ENCODE peak calls at places on chromosomes 13 and 19, in eight cellular contexts. A is fibroblast of lung, V is small intestine, G is GM23338, C is tibial artery, I is esophagus muscularis mucosa, E is H7, X is SK-N-MC. D is an unnamed sample.
A peak's percentile ranks its signal among the peaks of the same experiment; 100 is the strongest.

GRCh38 chr13:27619711-27620376 is 485 bp downstream of the LNX2 start:
- DNase-seq in E (no peak), C (peak; percentile 41), A (peak; percentile 29), I (no peak), X (no peak), G (peak; percentile 43), V (no peak), D (no peak)

GRCh38 chr13:93173656-93174055 is 53.0 kb upstream of the GPC6 start:
- DNase-seq in V (no peak), A (peak; percentile 28), E (no peak), G (no peak), I (no peak), C (no peak), X (no peak), D (no peak)

GRCh38 chr19:5913739-5914357 is at the start of gene CAPS:
- DNase-seq in C (peak; percentile 42), A (peak; percentile 69), I (no peak), E (no peak), X (no peak), V (peak; percentile 17), G (no peak), D (no peak)

GRCh38 chr13:50410921-50411712 is 395.9 kb downstream of the KCNRG start:
- DNase-seq in I (no peak), C (peak; percentile 28), X (no peak), A (peak; percentile 83), V (no peak), E (no peak), G (no peak), D (peak; percentile 40)

GRCh38 chr19:37313335-37313627 is 57.6 kb upstream of the ZNF527 start:
- DNase-seq in E (no peak), C (no peak), G (no peak), I (no peak), X (no peak), A (no peak), V (no peak), D (no peak)

GRCh38 chr19:52217576-52217975 is 27.7 kb downstream of the PPP2R1A start:
- DNase-seq in V (no peak), G (peak; percentile 18), C (no peak), I (no peak), X (no peak), A (no peak), E (peak; percentile 50), D (no peak)

GRCh38 chr13:33322965-33323668 is 37.6 kb upstream of the STARD13 start:
- DNase-seq in X (no peak), V (no peak), E (no peak), A (no peak), C (no peak), I (no peak), G (no peak), D (no peak)

GRCh38 chr13:40764587-40765403 is 6.2 kb downstream of the MRPS31 start:
- DNase-seq in V (peak; percentile 55), A (no peak), E (no peak), I (no peak), X (no peak), C (no peak), G (no peak), D (no peak)

GRCh38 chr13:90867336-90867683 is 480.2 kb upstream of the MIR17HG start:
- DNase-seq in C (peak; percentile 63), G (peak; percentile 91), X (peak; percentile 61), I (no peak), A (peak; percentile 71), V (peak; percentile 78), E (peak; percentile 6), D (peak; percentile 25)

GRCh38 chr13:51478418-51479198 is 25.8 kb upstream of the INTS6 start:
- DNase-seq in C (no peak), I (no peak), A (no peak), E (no peak), V (no peak), X (no peak), G (no peak), D (no peak)

GRCh38 chr19:36182612-36183454 is 30.6 kb upstream of the COX7A1 start:
- DNase-seq in I (no peak), G (peak; percentile 84), E (no peak), V (no peak), A (no peak), X (no peak), C (no peak), D (no peak)

GRCh38 chr13:113976711-113977684 is 3.1 kb upstream of the C13orf46 start:
- DNase-seq in A (peak; percentile 13), E (peak; percentile 62), V (no peak), C (no peak), G (no peak), X (no peak), I (no peak), D (no peak)

GRCh38 chr13:113562085-113562749 is 22.3 kb upstream of the TFDP1 start:
- DNase-seq in I (peak; percentile 92), A (peak; percentile 73), X (peak; percentile 45), V (peak; percentile 55), G (peak; percentile 93), E (peak; percentile 92), C (no peak), D (peak; percentile 41)

GRCh38 chr13:40992678-40993077 is 26.4 kb downstream of the ELF1 start:
- DNase-seq in A (no peak), X (no peak), G (no peak), V (no peak), E (no peak), I (no peak), C (no peak), D (no peak)

GRCh38 chr19:12913011-12913561 is 6.0 kb downstream of the SYCE2 start:
- DNase-seq in G (peak; percentile 79), V (peak; percentile 26), I (peak; percentile 92), E (peak; percentile 86), A (peak; percentile 80), C (peak; percentile 65), X (no peak), D (peak; percentile 47)

GRCh38 chr19:12786149-12786870 is 5.0 kb upstream of the JUNB start:
- DNase-seq in C (peak; percentile 79), I (no peak), E (peak; percentile 61), A (no peak), V (peak; percentile 62), X (no peak), G (no peak), D (no peak)

GRCh38 chr19:52444506-52444905 is 8.8 kb upstream of the ZNF578 start:
- DNase-seq in A (no peak), E (no peak), G (no peak), C (no peak), X (no peak), V (no peak), I (no peak), D (no peak)

DNA sequence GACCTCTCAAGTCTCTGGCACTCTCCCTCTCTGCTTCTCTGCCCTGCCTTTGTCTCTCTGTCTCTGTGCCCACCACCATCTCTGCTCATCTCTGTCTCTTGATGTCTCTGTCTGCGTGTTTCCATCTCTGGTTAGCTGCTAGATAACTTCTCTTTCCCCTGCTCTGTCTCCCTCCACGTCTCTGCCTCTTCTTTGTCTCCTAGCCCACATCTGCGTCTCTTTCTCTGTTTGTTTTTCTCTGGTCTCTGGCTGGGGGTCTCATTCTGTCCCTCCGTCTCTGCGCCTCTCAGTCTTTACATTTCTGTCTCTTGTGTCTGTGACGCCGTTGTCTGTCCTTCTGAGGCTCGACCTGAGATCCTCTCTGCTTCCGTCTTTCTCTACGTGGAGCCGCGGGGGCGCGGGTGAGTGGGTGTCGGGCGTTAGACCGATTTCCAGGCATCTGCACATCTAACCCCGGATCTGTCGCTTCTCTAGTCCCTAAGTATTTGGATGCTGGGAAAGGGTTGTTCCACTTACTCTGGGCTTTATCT is 386 bp downstream of the GIPR start:
- DNase-seq in A (no peak), X (no peak), C (no peak), E (peak; percentile 44), I (no peak), G (no peak), V (no peak), D (no peak)
- H3K4me3 ChIP-seq in A (peak overlapping the region; percentile 19), X (peak overlapping the region; percentile 86), C (no peak overlapping the region), E (peak overlapping the region; percentile 48), I (peak overlapping the region; percentile 38), G (peak overlapping the region; percentile 78), V (peak overlapping the region; percentile 13), D (peak overlapping the region; percentile 45)

GRCh38 chr19:34960940-34961679 is 2.9 kb downstream of the ZNF792 start:
- DNase-seq in I (no peak), A (no peak), G (no peak), E (no peak), C (no peak), V (no peak), X (no peak), D (no peak)

GRCh38 chr19:34962281-34962944 is 1.6 kb downstream of the ZNF792 start:
- DNase-seq in E (no peak), G (no peak), I (no peak), X (no peak), A (no peak), C (no peak), V (peak; percentile 56), D (no peak)

GRCh38 chr19:34960103-34960805 is 3.8 kb downstream of the ZNF792 start:
- DNase-seq in C (no peak), E (no peak), G (no peak), X (no peak), V (no peak), A (no peak), I (no peak), D (no peak)

GRCh38 chr19:34962945-34963530 is 991 bp downstream of the ZNF792 start:
- DNase-seq in A (no peak), E (peak; percentile 37), G (no peak), I (no peak), C (no peak), X (no peak), V (peak; percentile 35), D (no peak)

DNA sequence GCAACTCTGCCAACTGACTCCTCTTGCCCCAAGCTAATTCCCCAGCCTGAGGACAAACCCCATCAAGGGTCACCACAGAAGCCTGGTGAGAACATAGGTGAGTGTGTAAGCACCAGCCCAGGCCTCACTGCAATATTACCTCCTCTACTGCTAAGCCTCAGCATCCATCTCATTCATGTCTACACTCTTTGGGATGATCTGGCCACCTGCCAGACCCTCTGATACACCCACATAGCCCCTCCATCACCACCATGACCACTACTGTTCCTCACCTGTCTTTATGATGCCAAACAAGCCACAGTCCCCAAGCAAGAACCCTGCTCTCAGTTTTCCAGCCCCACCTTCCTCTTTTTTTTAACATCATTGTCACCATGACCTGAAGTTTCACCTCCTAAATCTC is 2.3 kb downstream of the ZNF792 start:
- DNase-seq in A (no peak), V (no peak), C (no peak), I (no peak), X (no peak), E (no peak), G (no peak), D (no peak)
- H3K4me3 ChIP-seq in A (no peak overlapping the region), V (no peak overlapping the region), C (no peak overlapping the region), I (peak overlapping the region; percentile 11), X (peak overlapping the region; percentile 6), E (no peak overlapping the region), G (peak overlapping the region; percentile 97), D (no peak overlapping the region)

DNA sequence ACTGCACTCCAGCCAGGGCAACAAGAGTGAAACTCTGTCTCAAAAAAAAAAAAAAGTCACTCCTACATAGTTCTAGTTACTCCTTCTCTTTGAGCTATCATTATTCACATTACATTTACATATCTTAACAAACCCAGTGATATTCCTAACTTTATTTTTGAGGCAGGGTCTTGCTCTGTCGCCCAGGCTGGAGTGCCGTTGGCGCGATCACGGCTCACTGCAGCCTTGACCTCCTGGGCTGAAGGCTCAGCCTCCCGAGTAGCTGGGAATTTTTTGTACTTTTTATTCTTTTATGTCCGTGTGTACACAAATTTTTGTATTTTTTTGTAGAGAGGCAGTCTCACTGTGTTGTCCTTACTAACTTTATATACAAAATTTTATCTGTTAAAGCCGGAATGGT is 587 bp upstream of the RPS15 start:
- DNase-seq in I (no peak), G (no peak), X (no peak), C (no peak), V (no peak), E (no peak), A (no peak), D (no peak)
- H3K4me3 ChIP-seq in I (peak overlapping the region; percentile 68), G (peak overlapping the region; percentile 97), X (peak overlapping the region; percentile 97), C (peak overlapping the region; percentile 72), V (no peak overlapping the region), E (no peak overlapping the region), A (no peak overlapping the region), D (no peak overlapping the region)

GRCh38 chr13:30881191-30881651 is 24.9 kb upstream of the MEDAG start:
- DNase-seq in V (no peak), C (peak; percentile 80), I (no peak), G (no peak), A (peak; percentile 86), X (no peak), E (no peak), D (no peak)
- H3K4me3 ChIP-seq in V (no peak overlapping the region), C (no peak overlapping the region), I (no peak overlapping the region), G (no peak overlapping the region), A (no peak overlapping the region), X (no peak overlapping the region), E (no peak overlapping the region), D (no peak overlapping the region)